ENCODE peak calls at places on chromosomes 16 and 17, in four cellular contexts. S, J, H and A are unnamed samples.

GRCh38 chr16:8697965-8698364 is 23.5 kb downstream of the ABAT start:
- DNase-seq in S (no peak), J (no peak), H (no peak), A (no peak)

GRCh38 chr17:43562679-43563146 is 16.6 kb upstream of the ETV4 start:
- DNase-seq in S (no peak), J (no peak), H (no peak), A (no peak)

GRCh38 chr17:45942284-45942683 is 47.9 kb downstream of the MAPT start:
- DNase-seq in S (no peak), J (no peak), H (no peak), A (no peak)

GRCh38 chr17:2485543-2485942 is 26.1 kb downstream of the METTL16 start:
- DNase-seq in S (no peak), J (no peak), H (no peak), A (no peak)

GRCh38 chr16:11914759-11915643 is 755 bp downstream of the GSPT1 start:
- DNase-seq in S (peak), J (no peak), H (peak), A (no peak)

GRCh38 chr16:57898961-57899360 is 72.0 kb downstream of the CNGB1 start:
- DNase-seq in S (no peak), J (no peak), H (no peak), A (no peak)

GRCh38 chr17:71402007-71402406 is 718.8 kb upstream of the SOX9 start:
- DNase-seq in S (no peak), J (no peak), H (no peak), A (no peak)

GRCh38 chr17:75163074-75163473 is 8.8 kb upstream of the JPT1 start:
- DNase-seq in S (no peak), J (no peak), H (no peak), A (no peak)

GRCh38 chr16:71461686-71462648 is at the start of gene ZNF23:
- DNase-seq in S (peak), J (peak), H (peak), A (peak)

GRCh38 chr17:17393976-17394375 is 82.8 kb upstream of the MED9 start:
- DNase-seq in S (no peak), J (no peak), H (no peak), A (no peak)

GRCh38 chr16:84180519-84181140 is 6.2 kb downstream of the TAF1C start:
- DNase-seq in S (no peak), J (no peak), H (no peak), A (no peak)

GRCh38 chr16:56300901-56301351 is 109.6 kb downstream of the GNAO1 start:
- DNase-seq in S (no peak), J (no peak), H (no peak), A (no peak)

GRCh38 chr16:28875134-28876015 is 2.9 kb upstream of the ATP2A1 start:
- DNase-seq in S (no peak), J (no peak), H (no peak), A (no peak)

GRCh38 chr17:34706029-34706428 is 126.6 kb downstream of the TMEM132E start:
- DNase-seq in S (peak), J (no peak), H (no peak), A (no peak)